ENCODE peak calls at places on chromosome 20, in six cellular contexts. Y is GM10248, D is OCI-LY7, R is cardiac muscle cell, F is GM13976, J is neural crest cell. S is an unnamed sample.

GRCh38 chr20:40305303-40305702 is 383.7 kb downstream of the MAFB start:
- DNase-seq in D (no peak), J (no peak), F (no peak), Y (no peak), R (peak; percentile 20), S (no peak)

GRCh38 chr20:54843891-54844290 is 368.5 kb downstream of the DOK5 start:
- DNase-seq in F (no peak), D (no peak), J (no peak), R (no peak), Y (no peak), S (no peak)

GRCh38 chr20:36391456-36391855 is 85.3 kb downstream of the DLGAP4 start:
- DNase-seq in Y (no peak), J (no peak), D (no peak), F (no peak), R (no peak), S (no peak)

GRCh38 chr20:57654363-57654997 is 34.3 kb upstream of the ZBP1 start:
- DNase-seq in Y (peak; percentile 89), J (peak; percentile 50), R (peak; percentile 71), D (peak; percentile 78), F (peak; percentile 92), S (peak; percentile 20)

GRCh38 chr20:17570347-17571152 is 675 bp downstream of the DSTN start:
- DNase-seq in Y (peak; percentile 51), J (peak; percentile 49), R (peak; percentile 75), F (peak; percentile 32), D (peak; percentile 46), S (no peak)

GRCh38 chr20:64115171-64115911 is 8.0 kb upstream of the NPBWR2 start:
- DNase-seq in R (no peak), Y (no peak), F (no peak), J (no peak), D (no peak), S (no peak)

GRCh38 chr20:14997791-14998190 is 660.4 kb upstream of the FLRT3 start:
- DNase-seq in F (no peak), D (no peak), Y (no peak), J (no peak), R (no peak), S (no peak)

GRCh38 chr20:9389321-9389720 is 125.1 kb upstream of the LAMP5 start:
- DNase-seq in R (no peak), D (no peak), Y (no peak), F (no peak), J (no peak), S (no peak)

GRCh38 chr20:2114990-2115681 is 13.5 kb downstream of the STK35 start:
- DNase-seq in F (no peak), R (no peak), Y (no peak), D (no peak), J (no peak), S (no peak)

GRCh38 chr20:62640870-62641748 is 1.2 kb upstream of the SLCO4A1 start:
- DNase-seq in Y (no peak), D (no peak), J (no peak), F (no peak), R (no peak), S (no peak)

GRCh38 chr20:46700481-46700880 is 9.0 kb upstream of the SLC2A10 start:
- DNase-seq in D (no peak), R (no peak), J (no peak), F (no peak), Y (no peak), S (no peak)

GRCh38 chr20:555933-556332 is 12.3 kb upstream of the CSNK2A1 start:
- DNase-seq in F (no peak), D (no peak), J (no peak), Y (no peak), R (peak; percentile 87), S (no peak)

GRCh38 chr20:2874456-2874855 is 1.2 kb downstream of the PTPRA start:
- DNase-seq in J (no peak), R (no peak), F (no peak), D (peak; percentile 35), Y (peak; percentile 12), S (no peak)

GRCh38 chr20:62186887-62187866 is 4.3 kb downstream of the MTG2 start:
- DNase-seq in J (no peak), D (no peak), R (peak; percentile 14), F (no peak), Y (no peak), S (no peak)

GRCh38 chr20:59139998-59140397 is 23.6 kb upstream of the ZNF831 start:
- DNase-seq in D (no peak), J (no peak), Y (no peak), R (no peak), F (no peak), S (no peak)

GRCh38 chr20:44028341-44028715 is 113.7 kb downstream of the TOX2 start:
- DNase-seq in R (no peak), J (no peak), Y (no peak), F (no peak), D (no peak), S (no peak)

GRCh38 chr20:62051901-62052255 is 13.8 kb downstream of the TAF4 start:
- DNase-seq in F (no peak), D (no peak), Y (no peak), J (no peak), R (no peak), S (no peak)

GRCh38 chr20:25081730-25082497 is at the start of gene VSX1:
- DNase-seq in F (no peak), D (no peak), Y (no peak), R (no peak), J (no peak), S (no peak)

GRCh38 chr20:37387519-37388269 is 41.8 kb downstream of the SRC start:
- DNase-seq in D (no peak), Y (no peak), R (no peak), F (no peak), J (no peak), S (no peak)

GRCh38 chr20:25046736-25047666 is 10.9 kb downstream of the ACSS1 start:
- DNase-seq in Y (no peak), F (no peak), R (no peak), D (no peak), J (no peak), S (no peak)

GRCh38 chr20:59938221-59938620 is 1.9 kb downstream of the PPP1R3D start:
- DNase-seq in D (no peak), J (no peak), F (no peak), Y (no peak), R (no peak), S (no peak)

GRCh38 chr20:34956041-34956458 is 382 bp downstream of the MYH7B start:
- DNase-seq in J (no peak), R (no peak), F (no peak), Y (no peak), D (no peak), S (no peak)

GRCh38 chr20:34956751-34957472 is 1.2 kb downstream of the MYH7B start:
- DNase-seq in F (no peak), Y (no peak), R (no peak), D (no peak), J (no peak), S (no peak)

GRCh38 chr20:34954905-34955231 is 738 bp downstream of the GSS start:
- DNase-seq in F (no peak), Y (no peak), D (no peak), R (no peak), J (peak; percentile 25), S (no peak)

GRCh38 chr20:34953960-34954359 is 1.6 kb downstream of the GSS start:
- DNase-seq in R (no peak), D (no peak), F (no peak), Y (no peak), J (no peak), S (no peak)

GRCh38 chr20:34955232-34956040 is at the start of the genes GSS and MYH7B:
- DNase-seq in F (peak; percentile 98), Y (peak; percentile 97), R (peak; percentile 97), D (peak; percentile 97), J (peak; percentile 100), S (peak; percentile 99)
- TF ChIP-seq CTCF in F (peak; percentile 41), Y (peak; percentile 50), R (peak; percentile 58), D (peak; percentile 73), J (peak; percentile 56), S (no peak)

GRCh38 chr20:49345538-49345937 is 67.7 kb upstream of the ZNFX1 start:
- DNase-seq in Y (no peak), R (no peak), D (no peak), F (no peak), J (no peak), S (peak; percentile 37)

GRCh38 chr20:49348563-49348962 is 70.7 kb upstream of the ZNFX1 start:
- DNase-seq in Y (no peak), J (no peak), R (no peak), D (no peak), F (no peak), S (no peak)

GRCh38 chr20:49347156-49347555 is 69.3 kb upstream of the ZNFX1 start:
- DNase-seq in R (no peak), Y (no peak), F (no peak), J (no peak), D (no peak), S (no peak)

GRCh38 chr20:49344975-49345374 is 67.1 kb upstream of the ZNFX1 start:
- DNase-seq in Y (no peak), D (no peak), R (no peak), J (no peak), F (no peak), S (no peak)

GRCh38 chr20:49346682-49347081 is 68.8 kb upstream of the ZNFX1 start:
- DNase-seq in R (no peak), Y (no peak), F (no peak), J (no peak), D (no peak), S (no peak)
- TF ChIP-seq CTCF in R (no peak), Y (no peak), F (no peak), J (no peak), D (no peak), S (no peak)

DNA sequence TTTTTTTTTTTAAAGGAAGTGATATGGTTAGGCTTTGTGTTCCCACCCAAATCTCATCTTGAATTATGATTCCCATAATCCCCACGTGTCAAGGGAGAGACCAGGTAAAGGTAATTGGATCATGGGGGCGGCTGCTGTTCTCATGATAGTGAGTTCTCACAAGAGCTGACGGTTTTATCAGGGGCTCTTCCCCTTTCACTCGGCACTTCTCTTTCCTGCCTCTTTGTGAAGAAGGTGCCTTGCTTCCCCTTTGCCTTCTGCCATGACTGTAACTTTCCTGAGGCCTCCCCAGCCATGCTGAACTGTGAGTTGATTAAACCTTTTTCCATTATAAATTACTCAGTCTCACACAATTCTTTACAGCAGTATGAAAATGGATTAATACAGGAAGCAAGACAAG is 64.3 kb downstream of the ZFP64 start:
- DNase-seq in Y (no peak), D (peak; percentile 3), F (no peak), R (no peak), J (no peak), S (no peak)
- TF ChIP-seq CTCF in Y (no peak), D (no peak), F (no peak), R (no peak), J (no peak), S (no peak)

GRCh38 chr20:53381568-53382262 is 211.9 kb downstream of the ZNF217 start:
- DNase-seq in F (no peak), J (no peak), R (no peak), D (no peak), Y (no peak), S (no peak)
- TF ChIP-seq CTCF in F (no peak), J (peak; percentile 21), R (no peak), D (peak; percentile 51), Y (no peak), S (no peak)

DNA sequence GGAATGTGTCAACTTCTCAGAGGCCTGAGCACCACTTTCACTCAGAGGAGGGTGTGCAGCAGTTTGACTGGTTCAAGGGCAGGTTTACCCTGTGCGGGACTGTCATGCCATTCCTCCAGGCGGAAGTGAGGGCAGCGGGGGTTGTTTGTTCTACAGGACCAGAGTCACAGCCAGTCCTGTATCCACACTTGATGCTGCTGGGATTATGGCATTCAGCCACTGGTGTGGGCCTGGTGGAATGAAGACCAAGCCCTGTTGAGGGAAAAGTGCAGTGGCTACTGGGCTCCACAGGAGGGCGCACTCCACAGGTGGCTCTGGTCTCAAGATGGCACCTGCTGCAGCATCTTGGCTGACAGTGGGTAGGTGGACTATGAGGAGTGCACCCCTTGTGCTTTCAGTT is 14.8 kb downstream of the SEMG2 start:
- DNase-seq in R (no peak), D (no peak), Y (no peak), F (no peak), J (no peak), S (no peak)
- TF ChIP-seq CTCF in R (peak; percentile 52), D (peak; percentile 71), Y (peak; percentile 24), F (peak; percentile 15), J (peak; percentile 58), S (no peak)

S was measured in omental fat pad.